ENCODE peak calls at places on chromosomes 5 and 9, in four cellular contexts. Y is IMR-90, J is K562, L is GM12878. Q is an unnamed sample.

GRCh38 chr5:1652873-1653707 is 129.3 kb upstream of the LPCAT1 start:
- DNase-seq in Y (no peak), J (no peak), L (no peak), Q (no peak)

GRCh38 chr5:107085572-107085971 is 585.2 kb downstream of the EFNA5 start:
- DNase-seq in Y (no peak), J (no peak), L (no peak), Q (no peak)

GRCh38 chr5:140039561-140039960 is 3.5 kb downstream of the NRG2 start:
- DNase-seq in Y (no peak), J (no peak), L (peak), Q (no peak)

GRCh38 chr5:134603059-134603458 is 29.6 kb downstream of the SAR1B start:
- DNase-seq in Y (peak), J (no peak), L (no peak), Q (no peak)

GRCh38 chr5:147727200-147727599 is 55.3 kb downstream of the JAKMIP2 start:
- DNase-seq in Y (no peak), J (no peak), L (no peak), Q (no peak)

GRCh38 chr9:114894801-114895433 is 35.5 kb downstream of the TNFSF8 start:
- DNase-seq in Y (peak), J (no peak), L (no peak), Q (peak)

GRCh38 chr9:14846871-14847311 is 63.3 kb downstream of the FREM1 start:
- DNase-seq in Y (peak), J (peak), L (no peak), Q (peak)

GRCh38 chr5:539469-540214 is 15.4 kb upstream of the SLC9A3 start:
- DNase-seq in Y (no peak), J (no peak), L (no peak), Q (no peak)

GRCh38 chr5:27797220-27797619 is 758.8 kb upstream of the CDH9 start:
- DNase-seq in Y (no peak), J (no peak), L (no peak), Q (no peak)

GRCh38 chr9:120926397-120926928 is at the start of gene TRAF1:
- DNase-seq in Y (peak), J (no peak), L (no peak), Q (peak)

DNA sequence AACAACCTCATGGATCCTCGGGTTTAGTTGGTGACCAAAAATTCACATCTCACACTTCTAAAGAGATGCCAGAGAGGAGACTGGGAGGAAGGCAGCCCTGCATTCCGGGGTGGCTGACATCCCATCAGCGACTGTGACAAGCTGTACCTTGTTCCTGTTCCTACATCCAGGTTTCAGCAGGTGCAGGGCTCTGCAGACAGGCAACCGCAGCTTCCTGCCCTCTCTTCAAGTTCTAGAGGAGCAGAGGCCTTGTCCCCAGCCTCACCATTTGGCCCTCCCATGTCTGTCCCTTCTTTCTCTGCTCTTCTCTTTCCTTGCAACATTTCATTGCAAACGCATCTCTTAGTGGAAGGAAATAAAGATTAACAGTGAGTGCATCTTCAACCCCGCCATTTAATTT is 454.6 kb downstream of the IRX1 start:
- DNase-seq in Y (no peak), J (no peak), L (no peak), Q (no peak)
- TF ChIP-seq ELK1 in Y (no peak), J (no peak), L (no peak), Q (no peak)

GRCh38 chr9:131173995-131174394 is 48.6 kb downstream of the NUP214 start:
- DNase-seq in Y (no peak), J (peak), L (no peak), Q (no peak)
- TF ChIP-seq ELK1 in Y (no peak), J (no peak), L (no peak), Q (no peak)

GRCh38 chr5:61881821-61882220 is 424.2 kb upstream of the KIF2A start:
- DNase-seq in Y (peak), J (no peak), L (no peak), Q (no peak)
- TF ChIP-seq ELK1 in Y (no peak), J (no peak), L (no peak), Q (no peak)

GRCh38 chr5:72364186-72364585 is 44.0 kb downstream of the PTCD2 start:
- DNase-seq in Y (no peak), J (no peak), L (no peak), Q (no peak)

GRCh38 chr5:72374844-72375243 is 54.7 kb downstream of the PTCD2 start:
- DNase-seq in Y (no peak), J (no peak), L (no peak), Q (no peak)

GRCh38 chr5:72364961-72365360 is 44.8 kb downstream of the PTCD2 start:
- DNase-seq in Y (no peak), J (no peak), L (no peak), Q (no peak)

GRCh38 chr5:72366324-72366976 is 46.3 kb downstream of the PTCD2 start:
- DNase-seq in Y (peak), J (peak), L (peak), Q (peak)

DNA sequence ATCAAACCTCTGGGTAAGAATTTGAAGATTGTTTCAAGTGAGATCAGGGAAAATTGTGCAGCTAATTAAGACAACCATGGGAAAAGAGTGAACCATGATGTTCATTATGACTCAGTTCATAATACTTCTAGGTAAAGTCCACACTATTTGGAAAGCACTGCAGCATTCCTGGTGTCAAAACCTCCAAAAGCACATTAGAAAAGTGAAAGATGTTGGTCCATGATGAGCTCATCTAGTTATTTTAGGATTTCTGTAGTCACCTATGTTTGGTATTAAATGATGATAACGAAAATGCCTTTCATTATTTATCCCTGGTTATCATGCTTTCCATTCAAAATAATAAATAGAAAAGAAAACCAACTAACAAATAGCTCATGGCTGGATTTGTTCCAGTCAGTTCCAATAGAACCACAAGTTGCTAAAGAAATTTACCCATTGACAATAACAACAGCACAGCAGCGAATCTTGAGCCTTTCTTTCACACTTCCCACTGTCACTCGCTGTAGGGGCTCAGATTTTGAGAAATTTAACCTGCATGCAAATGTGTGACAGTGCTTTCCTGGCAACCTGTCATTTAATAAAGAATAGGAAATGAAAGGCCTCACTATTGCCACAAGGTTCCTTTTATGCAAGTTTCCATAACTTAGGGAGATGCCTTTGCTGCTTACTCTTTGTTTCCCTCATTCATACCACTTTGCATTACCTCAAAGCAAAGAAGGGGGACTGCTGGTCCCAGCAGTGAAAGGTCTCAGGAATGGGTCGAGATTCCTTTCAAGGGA is 49.3 kb downstream of the PTCD2 start:
- DNase-seq in Y (peak), J (no peak), L (peak), Q (no peak)
- TF ChIP-seq ELK1 in Y (no peak), J (no peak), L (no peak), Q (no peak)